ENCODE peak calls at places on chromosomes 13 and 19, in nine cellular contexts. One of them, this sample, is unnamed.

GRCh38 chr13:111211789-111212516 is 96.8 kb downstream of the ARHGEF7 start:
- DNase-seq in body of pancreas: no peak
- DNase-seq in uterus: no peak
- DNase-seq in foreskin fibroblast: no peak
- DNase-seq in AG10803: no peak
- DNase-seq in Peyer's patch: no peak
- DNase-seq in AG04449: no peak
- DNase-seq in fibroblast of pulmonary artery: peak
- DNase-seq in brain microvascular endothelial cell: peak
- DNase-seq in this sample: peak

GRCh38 chr19:16018106-16018755 is 58.1 kb upstream of the TPM4 start:
- DNase-seq in body of pancreas: no peak
- DNase-seq in uterus: no peak
- DNase-seq in foreskin fibroblast: no peak
- DNase-seq in AG10803: no peak
- DNase-seq in Peyer's patch: no peak
- DNase-seq in AG04449: no peak
- DNase-seq in fibroblast of pulmonary artery: no peak
- DNase-seq in brain microvascular endothelial cell: no peak
- DNase-seq in this sample: no peak

GRCh38 chr19:55080915-55081772 is 5.5 kb downstream of the EPS8L1 start:
- DNase-seq in body of pancreas: peak
- DNase-seq in uterus: no peak
- DNase-seq in foreskin fibroblast: peak
- DNase-seq in AG10803: peak
- DNase-seq in Peyer's patch: peak
- DNase-seq in AG04449: no peak
- DNase-seq in fibroblast of pulmonary artery: peak
- DNase-seq in brain microvascular endothelial cell: peak
- DNase-seq in this sample: peak

GRCh38 chr13:19864018-19864338 is 529 bp upstream of the ZMYM5 start:
- DNase-seq in body of pancreas: peak
- DNase-seq in uterus: peak
- DNase-seq in foreskin fibroblast: peak
- DNase-seq in AG10803: peak
- DNase-seq in Peyer's patch: peak
- DNase-seq in AG04449: no peak
- DNase-seq in fibroblast of pulmonary artery: peak
- DNase-seq in brain microvascular endothelial cell: peak
- DNase-seq in this sample: peak

GRCh38 chr13:97276862-97277269 is 54.7 kb downstream of the MBNL2 start:
- DNase-seq in body of pancreas: no peak
- DNase-seq in uterus: no peak
- DNase-seq in foreskin fibroblast: peak
- DNase-seq in AG10803: no peak
- DNase-seq in Peyer's patch: no peak
- DNase-seq in AG04449: no peak
- DNase-seq in fibroblast of pulmonary artery: no peak
- DNase-seq in brain microvascular endothelial cell: no peak
- DNase-seq in this sample: no peak

GRCh38 chr19:38250821-38251563 is 5.2 kb downstream of the PPP1R14A start:
- DNase-seq in body of pancreas: peak
- DNase-seq in uterus: peak
- DNase-seq in foreskin fibroblast: no peak
- DNase-seq in AG10803: no peak
- DNase-seq in Peyer's patch: peak
- DNase-seq in AG04449: no peak
- DNase-seq in fibroblast of pulmonary artery: peak
- DNase-seq in brain microvascular endothelial cell: peak
- DNase-seq in this sample: peak

GRCh38 chr19:9906475-9907087 is 29.7 kb downstream of the OLFM2 start:
- DNase-seq in body of pancreas: no peak
- DNase-seq in uterus: no peak
- DNase-seq in foreskin fibroblast: no peak
- DNase-seq in AG10803: no peak
- DNase-seq in Peyer's patch: no peak
- DNase-seq in AG04449: no peak
- DNase-seq in fibroblast of pulmonary artery: no peak
- DNase-seq in brain microvascular endothelial cell: no peak
- DNase-seq in this sample: no peak

GRCh38 chr19:3249408-3249807 is 24.9 kb downstream of the CELF5 start:
- DNase-seq in body of pancreas: no peak
- DNase-seq in uterus: no peak
- DNase-seq in foreskin fibroblast: no peak
- DNase-seq in AG10803: no peak
- DNase-seq in Peyer's patch: no peak
- DNase-seq in AG04449: no peak
- DNase-seq in fibroblast of pulmonary artery: no peak
- DNase-seq in brain microvascular endothelial cell: no peak
- DNase-seq in this sample: no peak

GRCh38 chr19:45439569-45440258 is 16.0 kb upstream of the ERCC1 start:
- DNase-seq in body of pancreas: peak
- DNase-seq in uterus: peak
- DNase-seq in foreskin fibroblast: peak
- DNase-seq in AG10803: peak
- DNase-seq in Peyer's patch: peak
- DNase-seq in AG04449: no peak
- DNase-seq in fibroblast of pulmonary artery: peak
- DNase-seq in brain microvascular endothelial cell: peak
- DNase-seq in this sample: peak

GRCh38 chr13:45276887-45277286 is 64.1 kb downstream of the TPT1 start:
- DNase-seq in body of pancreas: no peak
- DNase-seq in uterus: no peak
- DNase-seq in foreskin fibroblast: no peak
- DNase-seq in AG10803: no peak
- DNase-seq in Peyer's patch: no peak
- DNase-seq in AG04449: no peak
- DNase-seq in fibroblast of pulmonary artery: no peak
- DNase-seq in brain microvascular endothelial cell: no peak
- DNase-seq in this sample: no peak

GRCh38 chr19:14404322-14404721 is 14.8 kb downstream of the DDX39A start:
- DNase-seq in body of pancreas: no peak
- DNase-seq in uterus: no peak
- DNase-seq in foreskin fibroblast: no peak
- DNase-seq in AG10803: no peak
- DNase-seq in Peyer's patch: no peak
- DNase-seq in AG04449: no peak
- DNase-seq in fibroblast of pulmonary artery: no peak
- DNase-seq in brain microvascular endothelial cell: no peak
- DNase-seq in this sample: no peak

GRCh38 chr19:48341006-48341405 is 15.7 kb downstream of the EMP3 start:
- DNase-seq in body of pancreas: peak
- DNase-seq in uterus: no peak
- DNase-seq in foreskin fibroblast: no peak
- DNase-seq in AG10803: no peak
- DNase-seq in Peyer's patch: no peak
- DNase-seq in AG04449: no peak
- DNase-seq in fibroblast of pulmonary artery: peak
- DNase-seq in brain microvascular endothelial cell: no peak
- DNase-seq in this sample: peak

GRCh38 chr19:7637374-7638256 is 705 bp downstream of the STXBP2 start:
- DNase-seq in body of pancreas: peak
- DNase-seq in uterus: no peak
- DNase-seq in foreskin fibroblast: no peak
- DNase-seq in AG10803: no peak
- DNase-seq in Peyer's patch: peak
- DNase-seq in AG04449: no peak
- DNase-seq in fibroblast of pulmonary artery: peak
- DNase-seq in brain microvascular endothelial cell: no peak
- DNase-seq in this sample: no peak

GRCh38 chr13:28220166-28220565 is 81.8 kb downstream of the PAN3 start:
- DNase-seq in body of pancreas: no peak
- DNase-seq in uterus: no peak
- DNase-seq in foreskin fibroblast: peak
- DNase-seq in AG10803: peak
- DNase-seq in Peyer's patch: no peak
- DNase-seq in AG04449: no peak
- DNase-seq in fibroblast of pulmonary artery: peak
- DNase-seq in brain microvascular endothelial cell: peak
- DNase-seq in this sample: peak

GRCh38 chr13:111216166-111216960 is 101.3 kb downstream of the ARHGEF7 start:
- DNase-seq in body of pancreas: peak
- DNase-seq in uterus: no peak
- DNase-seq in foreskin fibroblast: peak
- DNase-seq in AG10803: no peak
- DNase-seq in Peyer's patch: no peak
- DNase-seq in AG04449: no peak
- DNase-seq in fibroblast of pulmonary artery: peak
- DNase-seq in brain microvascular endothelial cell: no peak
- DNase-seq in this sample: peak

GRCh38 chr19:2578391-2578826 is 102.5 kb downstream of the GADD45B start:
- DNase-seq in body of pancreas: peak
- DNase-seq in uterus: no peak
- DNase-seq in foreskin fibroblast: peak
- DNase-seq in AG10803: peak
- DNase-seq in Peyer's patch: peak
- DNase-seq in AG04449: peak
- DNase-seq in fibroblast of pulmonary artery: peak
- DNase-seq in brain microvascular endothelial cell: peak
- DNase-seq in this sample: peak

GRCh38 chr13:83557845-83558244 is 324.4 kb downstream of the SLITRK1 start:
- DNase-seq in body of pancreas: no peak
- DNase-seq in uterus: no peak
- DNase-seq in foreskin fibroblast: no peak
- DNase-seq in AG10803: no peak
- DNase-seq in Peyer's patch: no peak
- DNase-seq in AG04449: no peak
- DNase-seq in fibroblast of pulmonary artery: no peak
- DNase-seq in brain microvascular endothelial cell: no peak
- DNase-seq in this sample: no peak

GRCh38 chr19:28436320-28436719 is 776.6 kb downstream of the UQCRFS1 start:
- DNase-seq in body of pancreas: no peak
- DNase-seq in uterus: no peak
- DNase-seq in foreskin fibroblast: no peak
- DNase-seq in AG10803: no peak
- DNase-seq in Peyer's patch: no peak
- DNase-seq in AG04449: no peak
- DNase-seq in fibroblast of pulmonary artery: no peak
- DNase-seq in brain microvascular endothelial cell: no peak
- DNase-seq in this sample: no peak

GRCh38 chr13:36997716-36998427 is 1.3 kb downstream of the ALG5 start:
- DNase-seq in body of pancreas: no peak
- DNase-seq in uterus: no peak
- DNase-seq in foreskin fibroblast: peak
- DNase-seq in AG10803: peak
- DNase-seq in Peyer's patch: no peak
- DNase-seq in AG04449: no peak
- DNase-seq in fibroblast of pulmonary artery: no peak
- DNase-seq in brain microvascular endothelial cell: no peak
- DNase-seq in this sample: no peak

GRCh38 chr13:58955546-58956385 is 1208.0 kb downstream of the DIAPH3 start:
- DNase-seq in body of pancreas: no peak
- DNase-seq in uterus: no peak
- DNase-seq in foreskin fibroblast: no peak
- DNase-seq in AG10803: no peak
- DNase-seq in Peyer's patch: no peak
- DNase-seq in AG04449: no peak
- DNase-seq in fibroblast of pulmonary artery: no peak
- DNase-seq in brain microvascular endothelial cell: no peak
- DNase-seq in this sample: no peak

GRCh38 chr13:108156749-108157148 is 58.6 kb downstream of the LIG4 start:
- DNase-seq in body of pancreas: no peak
- DNase-seq in uterus: no peak
- DNase-seq in foreskin fibroblast: no peak
- DNase-seq in AG10803: no peak
- DNase-seq in Peyer's patch: no peak
- DNase-seq in AG04449: no peak
- DNase-seq in fibroblast of pulmonary artery: no peak
- DNase-seq in brain microvascular endothelial cell: no peak
- DNase-seq in this sample: no peak

GRCh38 chr13:110713981-110714797 is 689 bp downstream of the ING1 start:
- DNase-seq in body of pancreas: peak
- DNase-seq in uterus: peak
- DNase-seq in foreskin fibroblast: peak
- DNase-seq in AG10803: no peak
- DNase-seq in Peyer's patch: peak
- DNase-seq in AG04449: no peak
- DNase-seq in fibroblast of pulmonary artery: peak
- DNase-seq in brain microvascular endothelial cell: peak
- DNase-seq in this sample: peak

GRCh38 chr13:30142502-30143211 is 164.7 kb downstream of the KATNAL1 start:
- DNase-seq in body of pancreas: peak
- DNase-seq in uterus: peak
- DNase-seq in foreskin fibroblast: peak
- DNase-seq in AG10803: peak
- DNase-seq in Peyer's patch: no peak
- DNase-seq in AG04449: peak
- DNase-seq in fibroblast of pulmonary artery: peak
- DNase-seq in brain microvascular endothelial cell: peak
- DNase-seq in this sample: peak

GRCh38 chr13:98576963-98577822 is at the start of gene STK24:
- DNase-seq in body of pancreas: peak
- DNase-seq in uterus: peak
- DNase-seq in foreskin fibroblast: peak
- DNase-seq in AG10803: peak
- DNase-seq in Peyer's patch: peak
- DNase-seq in AG04449: no peak
- DNase-seq in fibroblast of pulmonary artery: peak
- DNase-seq in brain microvascular endothelial cell: peak
- DNase-seq in this sample: peak
- H3K4me3 ChIP-seq in body of pancreas: peak
- H3K4me3 ChIP-seq in uterus: peak
- H3K4me3 ChIP-seq in foreskin fibroblast: peak
- H3K4me3 ChIP-seq in AG10803: peak
- H3K4me3 ChIP-seq in Peyer's patch: peak
- H3K4me3 ChIP-seq in AG04449: peak
- H3K4me3 ChIP-seq in fibroblast of pulmonary artery: peak
- H3K4me3 ChIP-seq in brain microvascular endothelial cell: peak
- H3K4me3 ChIP-seq in this sample: peak

GRCh38 chr19:5309438-5310204 is 31.0 kb downstream of the PTPRS start:
- DNase-seq in body of pancreas: no peak
- DNase-seq in uterus: no peak
- DNase-seq in foreskin fibroblast: no peak
- DNase-seq in AG10803: no peak
- DNase-seq in Peyer's patch: no peak
- DNase-seq in AG04449: no peak
- DNase-seq in fibroblast of pulmonary artery: peak
- DNase-seq in brain microvascular endothelial cell: no peak
- DNase-seq in this sample: no peak
- TF ChIP-seq CTCF in body of pancreas: no peak
- TF ChIP-seq CTCF in uterus: no peak
- TF ChIP-seq CTCF in foreskin fibroblast: no peak
- TF ChIP-seq CTCF in AG10803: no peak
- TF ChIP-seq CTCF in Peyer's patch: no peak
- TF ChIP-seq CTCF in AG04449: no peak
- TF ChIP-seq CTCF in fibroblast of pulmonary artery: peak
- TF ChIP-seq CTCF in brain microvascular endothelial cell: peak
- TF ChIP-seq CTCF in this sample: peak

GRCh38 chr19:46493236-46494114 is 2.2 kb downstream of the PNMA8B start:
- DNase-seq in body of pancreas: no peak
- DNase-seq in uterus: no peak
- DNase-seq in foreskin fibroblast: no peak
- DNase-seq in AG10803: no peak
- DNase-seq in Peyer's patch: no peak
- DNase-seq in AG04449: no peak
- DNase-seq in fibroblast of pulmonary artery: no peak
- DNase-seq in brain microvascular endothelial cell: no peak
- DNase-seq in this sample: no peak
- H3K4me3 ChIP-seq in body of pancreas: no peak
- H3K4me3 ChIP-seq in uterus: peak
- H3K4me3 ChIP-seq in foreskin fibroblast: no peak
- H3K4me3 ChIP-seq in AG10803: no peak
- H3K4me3 ChIP-seq in Peyer's patch: peak
- H3K4me3 ChIP-seq in AG04449: no peak
- H3K4me3 ChIP-seq in fibroblast of pulmonary artery: no peak
- H3K4me3 ChIP-seq in brain microvascular endothelial cell: peak
- H3K4me3 ChIP-seq in this sample: no peak

GRCh38 chr13:103895835-103896520 is 829.8 kb upstream of the SLC10A2 start:
- DNase-seq in body of pancreas: no peak
- DNase-seq in uterus: no peak
- DNase-seq in foreskin fibroblast: no peak
- DNase-seq in AG10803: no peak
- DNase-seq in Peyer's patch: no peak
- DNase-seq in AG04449: no peak
- DNase-seq in fibroblast of pulmonary artery: no peak
- DNase-seq in brain microvascular endothelial cell: no peak
- DNase-seq in this sample: no peak
- TF ChIP-seq CTCF in body of pancreas: no peak
- TF ChIP-seq CTCF in uterus: no peak
- TF ChIP-seq CTCF in foreskin fibroblast: no peak
- TF ChIP-seq CTCF in AG10803: no peak
- TF ChIP-seq CTCF in Peyer's patch: no peak
- TF ChIP-seq CTCF in AG04449: no peak
- TF ChIP-seq CTCF in fibroblast of pulmonary artery: no peak
- TF ChIP-seq CTCF in brain microvascular endothelial cell: no peak
- TF ChIP-seq CTCF in this sample: no peak